ENCODE peak calls at places on chromosomes 7 and 10, in ten cellular contexts. N is spleen, G is A549, J is adrenal gland, Y is gastrocnemius medialis, E is prostate gland, O is uterus, S is IMR-90, Q is tibial nerve, L is Peyer's patch. X is an unnamed sample.

GRCh38 chr10:86598151-86598550 is 56.2 kb upstream of the OPN4 start:
- DNase-seq in J (no peak), E (no peak), O (no peak), Q (no peak), L (no peak), N (no peak), G (no peak), S (peak; percentile 51), Y (no peak), X (no peak)

GRCh38 chr7:80498481-80499349 is 13.1 kb downstream of the GNAT3 start:
- DNase-seq in Y (no peak), N (no peak), S (peak; percentile 71), G (no peak), Q (no peak), O (no peak), E (no peak), J (no peak), L (no peak), X (no peak)

GRCh38 chr10:56360583-56360966 is 484 bp downstream of the ZWINT start:
- DNase-seq in E (no peak), Y (no peak), L (no peak), N (no peak), G (no peak), S (no peak), O (no peak), Q (no peak), J (no peak), X (no peak)

GRCh38 chr10:123750901-123751300 is 84.7 kb downstream of the GPR26 start:
- DNase-seq in S (no peak), L (no peak), O (no peak), Y (no peak), N (no peak), J (no peak), E (no peak), Q (no peak), G (no peak), X (no peak)

GRCh38 chr7:148856035-148856881 is 27.8 kb downstream of the EZH2 start:
- DNase-seq in J (peak; percentile 66), S (peak; percentile 28), O (peak; percentile 15), Q (peak; percentile 29), G (peak; percentile 52), E (peak; percentile 14), L (peak; percentile 82), N (no peak), Y (peak; percentile 15), X (no peak)

GRCh38 chr10:92834981-92835380 is 13.3 kb upstream of the EXOC6 start:
- DNase-seq in Y (no peak), E (no peak), O (no peak), L (no peak), S (peak; percentile 73), G (no peak), N (no peak), J (no peak), Q (no peak), X (no peak)

GRCh38 chr10:72688208-72688651 is 3.7 kb upstream of the MCU start:
- DNase-seq in O (no peak), G (peak; percentile 96), S (peak; percentile 95), Y (no peak), L (no peak), J (no peak), E (no peak), N (no peak), Q (no peak), X (no peak)

GRCh38 chr7:27784399-27785053 is 44.6 kb downstream of the TAX1BP1 start:
- DNase-seq in N (no peak), G (peak; percentile 86), J (no peak), O (no peak), Q (peak; percentile 14), Y (no peak), S (peak; percentile 70), E (no peak), L (no peak), X (no peak)

DNA sequence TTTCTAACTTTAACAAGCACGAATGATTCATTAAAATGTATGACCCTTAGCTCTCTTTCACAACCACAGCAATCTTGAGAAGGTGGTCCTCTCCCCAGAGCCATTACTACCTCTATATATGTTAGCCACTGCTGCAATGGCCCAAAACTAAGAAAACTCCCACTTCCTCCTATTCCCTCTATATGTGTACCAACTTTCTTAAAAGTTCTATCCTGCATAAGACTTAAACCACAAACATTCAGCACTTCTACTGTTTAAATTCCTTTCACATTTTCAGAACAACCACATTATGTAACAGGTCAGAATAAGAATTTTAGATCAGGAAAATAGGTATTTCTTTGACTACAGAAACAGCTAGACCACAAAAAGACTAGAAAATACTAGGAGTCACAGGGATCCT is 36.2 kb downstream of the WASL start:
- DNase-seq in Y (no peak), O (no peak), J (no peak), N (no peak), S (peak; percentile 69), Q (no peak), E (no peak), L (no peak), G (no peak), X (no peak)
- H3K4me1 ChIP-seq in Y (peaks cover 32% of the 10 kb centered on the region), O (no peaks in the 10 kb centered on the region), J (peaks cover 6% of the 10 kb centered on the region), N (peaks cover 26% of the 10 kb centered on the region), S (peaks cover 16% of the 10 kb centered on the region), Q (no peaks in the 10 kb centered on the region), E (no peaks in the 10 kb centered on the region), L (peaks cover 6% of the 10 kb centered on the region), G (peaks cover 50% of the 10 kb centered on the region), X (no peaks in the 10 kb centered on the region)

GRCh38 chr7:100540073-100540723 is 1.2 kb downstream of the AGFG2 start:
- DNase-seq in Y (no peak), O (no peak), L (peak; percentile 82), G (peak; percentile 33), Q (no peak), S (no peak), N (no peak), E (no peak), J (no peak), X (peak; percentile 73)

GRCh38 chr7:100539436-100540006 is 518 bp downstream of the AGFG2 start:
- DNase-seq in S (no peak), L (no peak), N (no peak), Y (no peak), J (peak; percentile 52), Q (no peak), E (no peak), G (no peak), O (no peak), X (no peak)

GRCh38 chr7:100538348-100538653 is 702 bp upstream of the AGFG2 start:
- DNase-seq in O (no peak), J (no peak), N (no peak), Y (no peak), G (no peak), S (no peak), E (no peak), L (no peak), Q (no peak), X (no peak)

GRCh38 chr7:100543586-100543985 is 4.6 kb downstream of the AGFG2 start:
- DNase-seq in G (no peak), J (no peak), Y (no peak), N (no peak), O (no peak), S (no peak), L (no peak), E (no peak), Q (no peak), X (no peak)

DNA sequence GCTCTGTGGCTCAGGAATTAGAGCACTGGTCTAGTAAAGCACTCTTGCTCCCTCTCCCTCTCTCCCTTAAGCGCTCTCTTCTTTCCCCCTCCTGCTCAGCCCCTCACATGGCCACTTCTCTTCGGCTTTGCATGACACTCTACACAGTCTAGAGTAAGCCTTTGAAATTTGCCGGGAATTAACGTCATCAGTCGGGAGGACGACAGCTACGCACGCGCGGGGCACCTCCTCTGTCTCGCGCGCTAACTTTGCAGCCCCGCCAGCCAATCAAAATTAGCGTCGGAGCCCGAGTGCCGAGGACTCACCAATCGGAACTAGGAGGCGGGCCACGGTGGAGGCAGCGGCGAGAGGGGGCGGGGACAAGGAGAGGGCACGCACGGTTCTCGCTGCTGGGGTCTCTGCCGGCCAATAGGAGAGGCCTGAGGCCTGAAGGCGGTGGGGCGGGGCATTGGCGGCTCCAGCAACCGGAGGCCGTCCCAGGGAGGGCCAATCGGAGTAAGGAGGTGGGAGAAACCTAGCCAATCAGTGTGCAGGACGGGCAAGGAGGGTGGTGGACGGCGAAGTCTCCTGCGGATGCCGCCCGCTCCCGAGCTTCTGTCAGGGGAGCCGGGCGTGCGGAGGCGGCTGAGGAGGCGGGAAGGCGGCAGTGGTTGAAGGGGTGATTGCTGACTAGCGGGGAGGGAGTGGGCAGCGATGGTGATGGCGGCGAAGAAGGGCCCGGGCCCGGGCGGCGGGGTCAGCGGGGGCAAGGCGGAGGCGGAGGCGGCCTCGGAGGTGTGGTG is at the start of gene AGFG2:
- DNase-seq in J (peak; percentile 100), G (peak; percentile 100), L (peak; percentile 100), Y (peak; percentile 100), S (peak; percentile 99), O (peak; percentile 100), N (peak; percentile 100), E (peak; percentile 100), Q (peak; percentile 100), X (peak; percentile 100)
- TF ChIP-seq POLR2A in J (peak; percentile 81), G (peak; percentile 62), L (peak; percentile 92), Y (peak; percentile 53), S (peak; percentile 22), O (peak; percentile 93), N (no peak), E (peak; percentile 97), Q (peak; percentile 87), X (peak; percentile 94)

GRCh38 chr10:46268076-46268881 is 18.5 kb upstream of the ANTXRL start:
- DNase-seq in S (no peak), Y (no peak), N (peak; percentile 87), G (no peak), L (peak; percentile 88), E (no peak), Q (no peak), J (peak; percentile 49), O (no peak), X (no peak)
- H3K4me1 ChIP-seq in S (no peaks in the 10 kb centered on the region), Y (no peaks in the 10 kb centered on the region), N (peaks cover 55% of the 10 kb centered on the region), G (no peaks in the 10 kb centered on the region), L (no peaks in the 10 kb centered on the region), E (no peaks in the 10 kb centered on the region), Q (no peaks in the 10 kb centered on the region), J (no peaks in the 10 kb centered on the region), O (no peaks in the 10 kb centered on the region), X (no peaks in the 10 kb centered on the region)

GRCh38 chr10:119166111-119166500 is 592 bp upstream of the SFXN4 start:
- DNase-seq in L (no peak), S (no peak), E (no peak), Q (no peak), Y (no peak), G (no peak), J (no peak), O (no peak), N (no peak), X (no peak)

GRCh38 chr10:119162693-119163092 is 2.8 kb downstream of the SFXN4 start:
- DNase-seq in N (no peak), E (no peak), Y (no peak), J (no peak), G (no peak), Q (no peak), L (no peak), S (no peak), O (no peak), X (no peak)

GRCh38 chr10:119166564-119166963 is 1.1 kb upstream of the SFXN4 start:
- DNase-seq in S (no peak), E (no peak), L (no peak), Q (no peak), G (no peak), N (no peak), Y (no peak), J (no peak), O (no peak), X (no peak)

GRCh38 chr10:119165171-119166110 is at the start of gene SFXN4:
- DNase-seq in Y (peak; percentile 81), L (peak; percentile 92), Q (peak; percentile 68), N (peak; percentile 96), G (peak; percentile 76), O (peak; percentile 68), J (peak; percentile 84), E (peak; percentile 67), S (peak; percentile 24), X (peak; percentile 90)

GRCh38 chr10:119167041-119167440 is 1.5 kb upstream of the SFXN4 start:
- DNase-seq in S (no peak), G (no peak), E (no peak), O (no peak), J (no peak), L (no peak), Q (no peak), Y (no peak), N (no peak), X (no peak)
- TF ChIP-seq POLR2A in S (no peak), G (no peak), E (no peak), O (no peak), J (no peak), L (no peak), Q (no peak), Y (no peak), N (no peak), X (no peak)

X was measured in right lobe of liver.